ENCODE peak calls at places on chromosomes 6 and 20, in five cellular contexts. U, E, O, H and P are unnamed samples.

GRCh38 chr6:160348209-160348551 is at the start of gene SLC22A3:
- DNase-seq in O (peak; percentile 79), H (peak; percentile 60), U (no peak), E (peak; percentile 40), P (peak; percentile 68)

GRCh38 chr6:88677356-88677755 is 286.1 kb downstream of the RNGTT start:
- DNase-seq in O (no peak), U (no peak), H (no peak), E (no peak), P (no peak)

GRCh38 chr6:31497595-31498476 is at the start of gene MICB:
- DNase-seq in O (peak; percentile 72), U (peak; percentile 86), H (peak; percentile 75), E (peak; percentile 78), P (peak; percentile 88)

GRCh38 chr6:156013155-156013554 is 557.5 kb upstream of the NOX3 start:
- DNase-seq in U (no peak), E (no peak), H (no peak), O (no peak), P (no peak)

GRCh38 chr6:102907181-102907580 is 1513.7 kb downstream of the GRIK2 start:
- DNase-seq in O (no peak), E (no peak), U (no peak), H (no peak), P (no peak)

GRCh38 chr20:21179796-21180195 is 53.9 kb downstream of the KIZ start:
- DNase-seq in U (no peak), H (no peak), E (no peak), O (no peak), P (no peak)

GRCh38 chr6:138086573-138087196 is 20.5 kb downstream of the PERP start:
- DNase-seq in O (no peak), H (no peak), E (peak; percentile 22), U (no peak), P (no peak)

GRCh38 chr6:38188677-38189335 is 369.3 kb downstream of the ZFAND3 start:
- DNase-seq in H (no peak), E (no peak), U (no peak), O (no peak), P (peak; percentile 4)

GRCh38 chr20:642398-643174 is 10.4 kb downstream of the SRXN1 start:
- DNase-seq in E (no peak), O (peak; percentile 54), H (peak; percentile 68), U (peak; percentile 59), P (no peak)

GRCh38 chr6:5285526-5285925 is 24.2 kb downstream of the FARS2 start:
- DNase-seq in U (no peak), O (no peak), H (no peak), E (no peak), P (no peak)

GRCh38 chr6:3776881-3777507 is 25.5 kb upstream of the PXDC1 start:
- DNase-seq in H (no peak), O (no peak), U (no peak), E (no peak), P (no peak)

GRCh38 chr20:4814696-4815252 is 93.1 kb downstream of the PRND start:
- DNase-seq in U (no peak), H (peak; percentile 65), O (no peak), E (no peak), P (no peak)

GRCh38 chr6:36657942-36658544 is 20.5 kb upstream of the CDKN1A start:
- DNase-seq in O (no peak), H (no peak), E (no peak), U (no peak), P (no peak)

GRCh38 chr6:135403584-135403983 is 94.0 kb downstream of the AHI1 start:
- DNase-seq in H (no peak), O (no peak), E (no peak), U (no peak), P (no peak)

GRCh38 chr20:20457392-20458126 is 89.7 kb downstream of the INSM1 start:
- DNase-seq in E (no peak), O (no peak), U (no peak), H (no peak), P (no peak)

GRCh38 chr6:140537211-140537610 is 1162.8 kb upstream of the CITED2 start:
- DNase-seq in O (no peak), H (no peak), U (no peak), E (no peak), P (no peak)

GRCh38 chr6:42279144-42279781 is 61.6 kb upstream of the MRPS10 start:
- DNase-seq in O (peak; percentile 70), E (no peak), H (peak; percentile 41), U (no peak), P (peak; percentile 83)

GRCh38 chr6:4459981-4460380 is 316.2 kb upstream of the CDYL start:
- DNase-seq in O (no peak), U (no peak), E (no peak), H (no peak), P (no peak)

GRCh38 chr6:98547634-98548033 is 286.7 kb upstream of the POU3F2 start:
- DNase-seq in O (no peak), U (no peak), H (no peak), E (no peak), P (no peak)

GRCh38 chr20:61437280-61438206 is 185.5 kb downstream of the CDH4 start:
- DNase-seq in O (no peak), U (no peak), E (peak; percentile 27), H (peak; percentile 42), P (no peak)

GRCh38 chr6:83883240-83883639 is 23.8 kb downstream of the CYB5R4 start:
- DNase-seq in H (no peak), E (no peak), U (no peak), O (no peak), P (no peak)

GRCh38 chr6:108560463-108561308 is at the start of gene FOXO3:
- DNase-seq in U (peak; percentile 84), H (peak; percentile 95), O (peak; percentile 95), E (peak; percentile 94), P (peak; percentile 97)

GRCh38 chr6:108561742-108562502 is 1.2 kb downstream of the FOXO3 start:
- DNase-seq in H (peak; percentile 46), E (peak; percentile 11), O (peak; percentile 54), U (no peak), P (peak; percentile 54)

GRCh38 chr6:108558372-108559096 is 2.2 kb upstream of the FOXO3 start:
- DNase-seq in E (peak; percentile 99), H (peak; percentile 100), U (peak; percentile 87), O (peak; percentile 99), P (peak; percentile 99)

GRCh38 chr6:108559097-108559883 is 1.4 kb upstream of the FOXO3 start:
- DNase-seq in O (peak; percentile 92), H (peak; percentile 96), U (peak; percentile 78), E (peak; percentile 91), P (peak; percentile 96)

DNA sequence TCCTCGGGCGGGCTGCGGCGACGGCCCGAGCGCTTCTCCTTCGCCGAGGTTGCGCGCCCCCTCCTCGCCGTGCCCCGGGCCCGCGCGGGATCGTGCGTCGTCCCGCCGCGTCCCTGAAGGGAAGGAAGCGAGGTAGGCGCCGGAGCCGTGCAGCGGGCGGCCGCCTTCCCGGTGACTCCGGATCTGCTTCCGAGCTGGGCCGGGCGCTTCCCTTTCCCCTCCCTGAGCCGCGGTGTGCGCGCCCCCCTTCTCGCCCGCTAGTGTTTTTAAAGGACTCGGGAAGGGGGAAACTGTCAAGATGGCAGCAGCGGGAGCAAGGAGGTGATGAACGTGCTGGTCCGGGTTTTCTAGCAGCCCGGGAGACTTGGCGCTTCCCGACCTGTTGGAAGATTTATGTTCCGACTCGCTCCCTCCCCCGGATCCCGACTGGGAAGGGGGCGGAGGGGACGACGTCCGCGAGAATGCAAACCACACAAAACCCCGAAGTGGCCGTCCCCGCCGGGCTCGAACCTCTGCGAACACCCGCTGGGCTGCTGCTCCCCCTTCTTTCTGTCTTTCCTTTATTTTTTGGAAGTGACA is 744 bp upstream of the FOXO3 start:
- DNase-seq in E (peak; percentile 70), O (peak; percentile 84), H (peak; percentile 76), U (peak; percentile 46), P (peak; percentile 40)
- TF ChIP-seq POLR2A in E (no peak), O (no peak), H (peak; percentile 47), U (no peak), P (no peak)

GRCh38 chr6:69589626-69590025 is 207.2 kb downstream of the LMBRD1 start:
- DNase-seq in O (no peak), E (no peak), H (no peak), U (no peak), P (no peak)

GRCh38 chr6:69581576-69581975 is 215.2 kb downstream of the LMBRD1 start:
- DNase-seq in O (no peak), H (no peak), E (no peak), U (no peak), P (no peak)

GRCh38 chr6:69584536-69584912 is 212.3 kb downstream of the LMBRD1 start:
- DNase-seq in H (no peak), U (no peak), E (no peak), O (no peak), P (no peak)

GRCh38 chr6:69580696-69581095 is 216.1 kb downstream of the LMBRD1 start:
- DNase-seq in U (no peak), H (no peak), O (no peak), E (no peak), P (no peak)

DNA sequence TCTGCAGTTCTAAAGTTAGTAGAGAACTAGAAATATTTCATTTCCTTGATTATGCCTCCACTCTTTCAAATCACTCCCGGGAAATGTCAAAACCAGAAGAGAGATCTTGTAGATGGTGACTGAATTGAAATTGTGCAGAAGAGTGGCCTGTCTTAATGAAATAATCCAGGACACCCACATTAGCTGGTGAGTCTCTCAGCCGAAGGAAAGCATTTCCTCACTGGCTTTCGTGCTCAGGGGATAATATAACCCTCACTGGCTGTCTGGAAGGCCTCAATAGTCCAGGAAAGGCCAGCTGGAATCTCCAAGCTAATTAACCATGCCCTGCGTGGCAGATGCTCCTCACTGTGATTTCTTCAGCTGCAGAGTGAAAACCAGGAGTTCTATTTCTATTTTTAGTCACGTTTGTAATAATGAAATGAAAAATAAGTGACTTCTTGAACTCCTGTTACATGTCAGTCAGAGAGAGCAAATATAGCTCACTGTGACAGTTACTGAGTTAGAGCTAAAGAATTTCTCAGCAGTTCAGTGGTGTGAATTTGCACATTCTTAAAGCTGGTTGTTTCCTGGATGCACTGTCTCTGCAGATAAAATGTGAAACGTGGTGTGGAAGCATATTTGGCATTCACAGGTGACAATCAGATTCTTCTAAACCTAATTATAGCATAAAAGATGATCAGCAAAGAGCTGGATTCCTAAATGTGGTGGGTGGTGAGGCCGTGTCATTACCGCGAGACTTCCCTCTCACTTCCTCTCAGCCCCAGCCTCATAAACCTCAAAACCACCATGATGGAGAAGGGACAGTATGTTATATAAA is 211.7 kb downstream of the LMBRD1 start:
- DNase-seq in E (no peak), U (no peak), O (no peak), H (no peak), P (no peak)
- H3K4me3 ChIP-seq in E (no peak overlapping the region), U (no peak overlapping the region), O (no peak overlapping the region), H (no peak overlapping the region), P (no peak overlapping the region)

GRCh38 chr20:59765599-59766177 is 161.3 kb downstream of the PHACTR3 start:
- DNase-seq in H (no peak), E (no peak), O (no peak), U (peak; percentile 66), P (no peak)
- H3K4me1 ChIP-seq in H (no peaks in the 10 kb centered on the region), E (no peaks in the 10 kb centered on the region), O (no peaks in the 10 kb centered on the region), U (no peaks in the 10 kb centered on the region), P (no peaks in the 10 kb centered on the region)

GRCh38 chr20:43686820-43687219 is 19.9 kb downstream of the MYBL2 start:
- DNase-seq in H (no peak), O (no peak), U (no peak), E (no peak), P (no peak)

GRCh38 chr20:43681468-43681942 is 14.6 kb downstream of the MYBL2 start:
- DNase-seq in H (no peak), E (no peak), U (no peak), O (no peak), P (no peak)

GRCh38 chr20:43680976-43681375 is 14.1 kb downstream of the MYBL2 start:
- DNase-seq in U (no peak), O (no peak), H (no peak), E (no peak), P (no peak)

GRCh38 chr20:43682446-43682845 is 15.5 kb downstream of the MYBL2 start:
- DNase-seq in U (no peak), E (no peak), H (no peak), O (no peak), P (no peak)

GRCh38 chr20:43681991-43682410 is 15.1 kb downstream of the MYBL2 start:
- DNase-seq in E (no peak), U (no peak), O (no peak), H (no peak), P (peak; percentile 91)
- TF ChIP-seq POLR2A in E (no peak), U (no peak), O (no peak), H (no peak), P (no peak)